ENCODE peak calls at places on chromosomes 6 and 20, in five cellular contexts. L is A549, Y is IMR-90, Q is HepG2, T is GM12878. M is an unnamed sample.

GRCh38 chr20:46388201-46388836 is 18.1 kb downstream of the ELMO2 start:
- DNase-seq in L (no peak), Q (no peak), T (no peak), Y (no peak), M (no peak)

GRCh38 chr20:42779216-42779615 is 410.5 kb downstream of the PTPRT start:
- DNase-seq in T (no peak), Q (no peak), Y (no peak), L (no peak), M (no peak)

GRCh38 chr6:145372671-145373123 is 362.6 kb downstream of the EPM2A start:
- DNase-seq in Q (peak; percentile 12), L (no peak), T (peak; percentile 52), Y (peak; percentile 65), M (no peak)

GRCh38 chr20:31666258-31667042 is 28.7 kb downstream of the COX4I2 start:
- DNase-seq in Q (no peak), Y (no peak), L (no peak), T (no peak), M (peak; percentile 50)

GRCh38 chr20:53940883-53941546 is 129.4 kb downstream of the BCAS1 start:
- DNase-seq in Y (peak; percentile 94), T (no peak), L (peak; percentile 19), Q (no peak), M (no peak)

GRCh38 chr6:147331401-147331800 is 127.2 kb downstream of the STXBP5 start:
- DNase-seq in L (no peak), Q (no peak), Y (no peak), T (no peak), M (no peak)

GRCh38 chr6:37807656-37808055 is 11.9 kb upstream of the ZFAND3 start:
- DNase-seq in T (no peak), Q (no peak), L (no peak), Y (no peak), M (no peak)

GRCh38 chr6:119443993-119444641 is 94.6 kb upstream of the MAN1A1 start:
- DNase-seq in T (no peak), Y (peak; percentile 47), Q (no peak), L (no peak), M (no peak)

GRCh38 chr6:129844118-129844891 is 16.8 kb downstream of the TMEM244 start:
- DNase-seq in Q (no peak), L (no peak), T (no peak), Y (peak; percentile 89), M (no peak)

GRCh38 chr6:142207265-142207877 is 60.3 kb downstream of the VTA1 start:
- DNase-seq in T (no peak), Q (peak; percentile 67), Y (peak; percentile 64), L (no peak), M (peak; percentile 50)

GRCh38 chr6:67887747-67888545 is 747.1 kb upstream of the ADGRB3 start:
- DNase-seq in Q (no peak), T (no peak), Y (no peak), L (no peak), M (peak; percentile 83)

GRCh38 chr6:156956286-156956685 is 179.1 kb downstream of the ARID1B start:
- DNase-seq in L (no peak), Q (no peak), Y (no peak), T (no peak), M (no peak)
- TF ChIP-seq CTCF in L (no peak), Q (no peak), Y (no peak), T (no peak), M (no peak)

GRCh38 chr6:127941228-127941627 is 40.4 kb upstream of the THEMIS start:
- DNase-seq in T (no peak), Y (no peak), L (no peak), Q (no peak), M (no peak)
- TF ChIP-seq BHLHE40 in T (no peak), Y (no peak), L (no peak), Q (no peak), M (no peak)

GRCh38 chr6:159992366-159992765 is 23.5 kb downstream of the IGF2R start:
- DNase-seq in L (no peak), Q (no peak), T (no peak), Y (no peak), M (no peak)

GRCh38 chr6:159989471-159989870 is 20.6 kb downstream of the IGF2R start:
- DNase-seq in Q (no peak), L (no peak), Y (no peak), T (no peak), M (no peak)

GRCh38 chr6:159988983-159989454 is 20.1 kb downstream of the IGF2R start:
- DNase-seq in Y (no peak), L (no peak), Q (no peak), T (no peak), M (peak; percentile 88)

GRCh38 chr6:159985296-159985940 is 16.5 kb downstream of the IGF2R start:
- DNase-seq in Q (no peak), L (no peak), Y (peak; percentile 58), T (no peak), M (no peak)

DNA sequence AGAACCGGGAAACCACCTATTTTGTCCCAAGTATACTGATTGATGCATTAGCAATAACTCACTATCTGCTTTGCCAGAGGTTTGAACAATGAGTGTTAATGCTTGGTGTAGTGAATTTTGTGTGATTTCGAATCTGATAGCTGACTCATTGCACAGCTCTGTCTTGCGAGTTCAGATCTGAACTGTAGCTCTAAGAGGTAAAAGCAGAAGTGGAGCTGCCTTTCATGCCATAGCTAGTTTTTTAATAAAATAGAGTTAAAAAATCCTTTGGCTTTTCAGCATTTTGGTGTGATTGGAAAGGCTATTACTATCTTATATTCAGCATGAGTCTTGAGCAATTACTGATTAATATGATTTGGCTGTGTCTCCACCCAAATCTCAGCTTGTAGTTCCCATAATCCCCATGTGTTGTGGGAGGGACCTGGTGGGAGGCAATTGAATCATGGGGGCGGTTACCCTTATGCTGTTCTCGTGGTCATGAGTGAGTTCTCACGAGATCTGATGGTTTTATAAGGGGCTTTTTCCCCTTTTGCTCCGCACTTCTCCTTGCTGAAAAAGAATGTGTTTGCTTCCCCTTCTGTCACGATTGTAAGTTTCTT is 21.1 kb downstream of the IGF2R start:
- DNase-seq in T (no peak), Q (no peak), Y (peak; percentile 40), L (no peak), M (no peak)
- TF ChIP-seq CTCF in T (no peak), Q (no peak), Y (no peak), L (no peak), M (no peak)

DNA sequence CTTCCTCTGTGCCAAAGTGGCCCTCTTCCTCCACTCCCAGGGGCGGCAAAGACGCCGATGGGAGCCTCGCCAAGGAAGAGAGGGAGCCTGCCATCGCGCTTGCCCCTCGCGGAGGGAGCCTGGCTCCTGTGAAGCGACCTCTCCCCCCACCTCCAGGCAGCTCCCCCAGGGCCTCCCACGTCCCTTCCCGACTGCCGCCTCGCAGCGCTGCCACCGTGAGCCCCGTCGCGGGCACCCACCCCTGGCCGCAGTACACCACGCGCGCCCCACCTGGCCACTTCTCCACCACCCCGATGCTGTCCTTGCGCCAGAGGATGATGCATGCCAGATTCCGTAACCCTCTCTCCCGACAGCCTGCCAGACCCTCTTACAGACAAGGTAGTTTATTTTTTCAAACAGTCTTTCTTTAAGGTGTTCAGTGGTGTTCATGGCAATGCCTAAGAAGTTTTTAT is 64.9 kb downstream of the FNDC1 start:
- DNase-seq in L (no peak), Q (no peak), T (no peak), Y (no peak), M (no peak)
- TF ChIP-seq BHLHE40 in L (no peak), Q (no peak), T (no peak), Y (no peak), M (no peak)

GRCh38 chr6:29737707-29738630 is 14.7 kb downstream of the HLA-F start:
- DNase-seq in L (no peak), Q (peak; percentile 75), T (no peak), Y (peak; percentile 66), M (peak; percentile 52)
- TF ChIP-seq CTCF in L (peak; percentile 62), Q (peak; percentile 96), T (peak; percentile 86), Y (peak; percentile 71), M (peak; percentile 84)

DNA sequence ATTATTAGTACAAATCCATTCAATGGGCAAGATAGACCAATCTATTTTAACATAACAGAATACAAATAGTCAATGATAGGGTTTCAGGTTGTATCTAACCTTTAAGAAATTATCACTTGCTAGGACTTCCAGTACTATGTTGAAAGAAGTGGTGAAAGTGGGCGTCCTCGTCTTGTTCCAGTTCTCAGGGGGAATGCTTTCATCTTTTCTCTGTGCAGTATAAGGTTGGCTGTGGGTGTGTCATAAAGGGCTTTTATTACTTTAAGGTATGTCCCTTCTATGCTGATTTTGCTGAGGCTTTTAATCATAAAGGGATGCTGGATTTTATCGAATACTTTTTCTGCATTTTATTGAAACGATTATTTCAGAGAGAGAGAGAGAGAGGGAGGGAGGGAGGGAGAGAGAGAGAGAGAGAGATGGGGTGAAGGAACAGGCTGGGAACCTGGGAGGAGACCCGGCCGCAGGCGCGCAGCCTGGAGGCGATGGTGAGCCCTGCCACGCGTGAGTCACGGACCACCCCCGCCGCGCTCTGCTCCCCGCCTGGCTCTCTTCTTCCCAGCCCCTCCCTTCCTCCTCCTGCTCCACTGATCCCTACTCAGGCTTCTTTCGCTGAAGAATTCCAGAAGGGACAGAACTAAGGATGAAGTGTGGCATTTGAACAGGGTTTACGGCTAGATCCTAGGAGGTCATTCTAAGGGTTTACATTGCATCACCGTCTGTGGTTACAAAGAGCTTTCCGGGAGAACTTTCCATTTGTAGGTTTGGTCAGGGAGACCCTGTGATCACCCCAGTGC is 45.5 kb upstream of the HLA-E start:
- DNase-seq in L (no peak), Y (peak; percentile 14), Q (no peak), T (no peak), M (no peak)
- TF ChIP-seq BHLHE40 in L (no peak), Y (no peak), Q (no peak), T (no peak), M (no peak)

M was measured in K562.